ENCODE peak calls at places on chromosomes 5 and 9, in six cellular contexts. R is occipital lobe, A is HS-5, U is HuH-7, N is ureter, M is M059J. D is an unnamed sample.

GRCh38 chr9:94870793-94871558 is 144.5 kb downstream of the AOPEP start:
- DNase-seq in R (no peak), A (no peak), U (no peak), N (no peak), M (peak), D (peak)

GRCh38 chr5:43482490-43483064 is 1.1 kb downstream of the TMEM267 start:
- DNase-seq in R (no peak), A (peak), U (no peak), N (no peak), M (peak), D (peak)

GRCh38 chr5:108420755-108421154 is 38.9 kb upstream of the FBXL17 start:
- DNase-seq in R (no peak), A (no peak), U (no peak), N (no peak), M (no peak), D (no peak)

GRCh38 chr5:39072915-39073758 is 1.1 kb downstream of the RICTOR start:
- DNase-seq in R (peak), A (peak), U (peak), N (no peak), M (peak), D (peak)

GRCh38 chr5:57396701-57397100 is 85.9 kb downstream of the ACTBL2 start:
- DNase-seq in R (no peak), A (no peak), U (no peak), N (no peak), M (no peak), D (no peak)

GRCh38 chr9:111161015-111161415 is 122.7 kb upstream of the LPAR1 start:
- DNase-seq in R (no peak), A (peak), U (no peak), N (no peak), M (peak), D (peak)

GRCh38 chr5:100430268-100430900 is 104.8 kb upstream of the FAM174A start:
- DNase-seq in R (no peak), A (peak), U (peak), N (peak), M (peak), D (peak)

GRCh38 chr9:130174025-130174424 is 1.8 kb downstream of the NCS1 start:
- DNase-seq in R (no peak), A (no peak), U (no peak), N (no peak), M (no peak), D (no peak)

GRCh38 chr9:137126786-137127185 is 12.2 kb upstream of the GRIN1 start:
- DNase-seq in R (no peak), A (no peak), U (no peak), N (no peak), M (no peak), D (no peak)

GRCh38 chr5:140497897-140498296 is 49.6 kb upstream of the EIF4EBP3 start:
- DNase-seq in R (no peak), A (no peak), U (peak), N (no peak), M (no peak), D (no peak)

GRCh38 chr5:74122979-74123575 is 497.1 kb downstream of the ARHGEF28 start:
- DNase-seq in R (no peak), A (no peak), U (no peak), N (no peak), M (no peak), D (no peak)

GRCh38 chr5:40052812-40053211 is 626.9 kb upstream of the PTGER4 start:
- DNase-seq in R (no peak), A (no peak), U (no peak), N (no peak), M (peak), D (peak)

GRCh38 chr9:69145148-69145547 is 28.9 kb upstream of the TJP2 start:
- DNase-seq in R (no peak), A (no peak), U (no peak), N (no peak), M (no peak), D (no peak)

GRCh38 chr5:142938201-142938600 is 168.0 kb downstream of the ARHGAP26 start:
- DNase-seq in R (no peak), A (no peak), U (no peak), N (no peak), M (no peak), D (no peak)

GRCh38 chr5:137693951-137694721 is 41.8 kb downstream of the KLHL3 start:
- DNase-seq in R (no peak), A (no peak), U (no peak), N (no peak), M (no peak), D (no peak)

GRCh38 chr5:178232124-178232919 is at the start of gene PHYKPL:
- DNase-seq in R (peak), A (no peak), U (peak), N (peak), M (peak), D (peak)

GRCh38 chr5:151770383-151771258 is 1.1 kb upstream of the G3BP1 start:
- DNase-seq in R (peak), A (no peak), U (no peak), N (peak), M (peak), D (peak)

GRCh38 chr9:128558431-128559310 is 6.3 kb downstream of the SPTAN1 start:
- DNase-seq in R (peak), A (peak), U (peak), N (peak), M (peak), D (peak)

GRCh38 chr5:32859211-32859641 is 148.1 kb downstream of the NPR3 start:
- DNase-seq in R (no peak), A (no peak), U (no peak), N (no peak), M (peak), D (peak)

GRCh38 chr9:95874303-95874988 is 1.0 kb upstream of the ERCC6L2 start:
- DNase-seq in R (no peak), A (no peak), U (no peak), N (no peak), M (peak), D (peak)

GRCh38 chr9:95167998-95168397 is 149.5 kb downstream of the FANCC start:
- DNase-seq in R (no peak), A (peak), U (peak), N (peak), M (peak), D (peak)

GRCh38 chr9:137454145-137454505 is 5.0 kb downstream of the NSMF start:
- DNase-seq in R (no peak), A (no peak), U (peak), N (peak), M (no peak), D (no peak)

GRCh38 chr5:171614511-171614910 is 171.1 kb upstream of the SMIM23 start:
- DNase-seq in R (no peak), A (no peak), U (no peak), N (peak), M (no peak), D (no peak)

D was measured in ELR.